ENCODE peak calls at places on chromosome 16, in six cellular contexts. S is right lobe of liver, G is cardiac muscle cell, I is tibial artery, K is heart right ventricle, Z is heart left ventricle. M is an unnamed sample.
A peak's percentile ranks its signal among the peaks of the same experiment; 100 is the strongest.

GRCh38 chr16:75818491-75818890 is 92.2 kb upstream of the CPHXL start:
- DNase-seq in S (no peak), G (peak; percentile 0), I (no peak), K (no peak), Z (no peak), M (no peak)

GRCh38 chr16:17382514-17382913 is 88.2 kb downstream of the XYLT1 start:
- DNase-seq in S (no peak), G (no peak), I (no peak), K (no peak), Z (no peak), M (no peak)

GRCh38 chr16:3046506-3047386 is at the start of gene MMP25:
- DNase-seq in S (no peak), G (no peak), I (no peak), K (no peak), Z (no peak), M (no peak)

GRCh38 chr16:85871756-85872155 is 27.2 kb upstream of the IRF8 start:
- DNase-seq in S (no peak), G (no peak), I (no peak), K (no peak), Z (no peak), M (no peak)

GRCh38 chr16:55495616-55496289 is 13.1 kb upstream of the LPCAT2 start:
- DNase-seq in S (no peak), G (peak; percentile 41), I (no peak), K (no peak), Z (no peak), M (no peak)

GRCh38 chr16:57178793-57179212 is 7.0 kb downstream of the PSME3IP1 start:
- DNase-seq in S (no peak), G (no peak), I (no peak), K (no peak), Z (no peak), M (no peak)

GRCh38 chr16:58024673-58025350 is 742 bp upstream of the MMP15 start:
- DNase-seq in S (peak; percentile 91), G (peak; percentile 25), I (no peak), K (peak; percentile 52), Z (no peak), M (peak; percentile 90)

GRCh38 chr16:2178321-2179106 is 17.9 kb downstream of the CASKIN1 start:
- DNase-seq in S (no peak), G (peak; percentile 44), I (no peak), K (no peak), Z (no peak), M (no peak)

GRCh38 chr16:73016488-73016830 is 31.5 kb downstream of the ZFHX3 start:
- DNase-seq in S (no peak), G (no peak), I (no peak), K (no peak), Z (no peak), M (no peak)

GRCh38 chr16:83271123-83271522 is 536.7 kb upstream of the HSBP1 start:
- DNase-seq in S (no peak), G (no peak), I (no peak), K (no peak), Z (no peak), M (no peak)

GRCh38 chr16:83270640-83271039 is 537.1 kb upstream of the HSBP1 start:
- DNase-seq in S (no peak), G (no peak), I (no peak), K (no peak), Z (no peak), M (no peak)

GRCh38 chr16:83273504-83274173 is 534.1 kb upstream of the HSBP1 start:
- DNase-seq in S (no peak), G (no peak), I (no peak), K (no peak), Z (no peak), M (no peak)

GRCh38 chr16:83272843-83273242 is 534.9 kb upstream of the HSBP1 start:
- DNase-seq in S (no peak), G (peak; percentile 3), I (no peak), K (no peak), Z (no peak), M (no peak)

GRCh38 chr16:83272201-83272600 is 535.6 kb upstream of the HSBP1 start:
- DNase-seq in S (no peak), G (no peak), I (no peak), K (no peak), Z (no peak), M (no peak)
- H3K27ac ChIP-seq in S (no peak overlapping the region), G (no peak overlapping the region), I (no peak overlapping the region), K (no peak overlapping the region), Z (no peak overlapping the region), M (no peak overlapping the region)

GRCh38 chr16:50528820-50529219 is 19.4 kb upstream of the NKD1 start:
- DNase-seq in S (no peak), G (no peak), I (no peak), K (no peak), Z (no peak), M (no peak)

GRCh38 chr16:50530277-50531236 is 17.6 kb upstream of the NKD1 start:
- DNase-seq in S (peak; percentile 87), G (no peak), I (no peak), K (no peak), Z (peak; percentile 3), M (peak; percentile 74)

GRCh38 chr16:50531359-50531758 is 16.8 kb upstream of the NKD1 start:
- DNase-seq in S (no peak), G (no peak), I (no peak), K (no peak), Z (peak; percentile 2), M (no peak)

GRCh38 chr16:50526796-50527195 is 21.4 kb upstream of the NKD1 start:
- DNase-seq in S (no peak), G (no peak), I (no peak), K (no peak), Z (peak; percentile 4), M (no peak)

GRCh38 chr16:50529334-50529733 is 18.9 kb upstream of the NKD1 start:
- DNase-seq in S (no peak), G (no peak), I (no peak), K (no peak), Z (no peak), M (no peak)
- TF ChIP-seq CTCF in S (no peak), G (no peak), I (no peak), K (no peak), Z (no peak), M (no peak)

GRCh38 chr16:20889625-20890275 is 10.4 kb downstream of the DCUN1D3 start:
- DNase-seq in S (no peak), G (no peak), I (no peak), K (no peak), Z (no peak), M (no peak)
- H3K4me1 ChIP-seq in S (peaks cover 4% of the 10 kb centered on the region), G (no peaks in the 10 kb centered on the region), I (peaks cover 10% of the 10 kb centered on the region), K (no peaks in the 10 kb centered on the region), Z (no peaks in the 10 kb centered on the region), M (peaks cover 24% of the 10 kb centered on the region)

GRCh38 chr16:30953111-30953510 is 4.2 kb downstream of the ORAI3 start:
- DNase-seq in S (no peak), G (no peak), I (no peak), K (no peak), Z (no peak), M (no peak)
- H3K27ac ChIP-seq in S (peak overlapping the region; percentile 96), G (peak overlapping the region; percentile 49), I (peak overlapping the region; percentile 27), K (peak overlapping the region; percentile 48), Z (no peak overlapping the region), M (no peak overlapping the region)

DNA sequence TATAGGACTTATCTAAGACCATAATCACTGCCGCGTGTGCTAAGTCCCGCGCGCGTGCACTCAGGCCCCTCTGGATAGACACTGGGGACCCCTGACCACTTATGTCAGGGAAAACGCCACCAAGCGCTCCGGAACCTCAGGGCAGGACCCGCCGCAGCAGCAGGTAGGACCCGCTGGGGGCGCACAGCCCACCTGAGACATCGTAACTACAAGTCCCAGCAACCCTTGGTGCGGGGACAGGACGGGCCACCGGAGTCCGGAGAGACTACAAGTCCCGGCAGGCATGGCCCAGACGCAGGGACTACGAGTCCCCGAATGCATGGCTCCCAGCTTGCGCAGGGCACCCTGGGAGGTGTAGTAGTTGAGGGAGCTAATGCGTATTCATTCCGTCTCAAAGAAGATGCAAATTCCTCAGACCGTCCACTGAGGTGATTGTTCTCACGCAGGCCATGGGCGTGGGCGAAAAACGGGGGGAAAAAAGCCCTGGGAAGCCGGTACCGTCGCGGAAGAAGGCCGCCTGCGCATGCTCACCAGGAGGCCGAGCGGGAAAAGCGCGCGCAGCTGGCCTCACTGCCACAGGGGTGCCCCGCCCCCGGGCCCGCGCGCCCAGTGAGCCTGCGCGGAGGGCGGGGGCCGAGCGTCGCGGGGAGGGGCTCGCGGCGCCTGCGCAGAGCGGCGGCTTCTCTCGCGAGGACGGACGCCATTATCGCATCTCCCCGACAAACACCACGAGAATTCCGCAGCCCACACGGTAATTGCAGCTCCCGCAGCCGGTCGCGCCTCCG is at the start of gene BANP:
- DNase-seq in S (peak; percentile 98), G (peak; percentile 99), I (peak; percentile 98), K (peak; percentile 96), Z (peak; percentile 98), M (peak; percentile 99)
- TF ChIP-seq CTCF in S (peak; percentile 30), G (peak; percentile 36), I (peak; percentile 26), K (peak; percentile 46), Z (peak; percentile 29), M (peak; percentile 56)

M was measured in upper lobe of right lung.